ENCODE peak calls at places on chromosomes 6 and 20, in five cellular contexts. One of them, this sample, is unnamed.

GRCh38 chr20:33325350-33325749 is 42.3 kb downstream of the BPIFB1 start:
- DNase-seq in GM18507: no peak
- DNase-seq in activated naive CD4-positive, alpha-beta T cell: no peak
- DNase-seq in NCI-H82: no peak
- DNase-seq in right lobe of liver: no peak
- DNase-seq in this sample: no peak

GRCh38 chr6:101066481-101066880 is 185.4 kb upstream of the ASCC3 start:
- DNase-seq in right lobe of liver: no peak
- DNase-seq in activated naive CD4-positive, alpha-beta T cell: no peak
- DNase-seq in NCI-H82: no peak
- DNase-seq in GM18507: no peak
- DNase-seq in this sample: no peak

GRCh38 chr6:147311218-147311617 is 107.0 kb downstream of the STXBP5 start:
- DNase-seq in activated naive CD4-positive, alpha-beta T cell: no peak
- DNase-seq in right lobe of liver: no peak
- DNase-seq in NCI-H82: no peak
- DNase-seq in GM18507: no peak
- DNase-seq in this sample: no peak

GRCh38 chr6:378090-378957 is 13.2 kb upstream of the IRF4 start:
- DNase-seq in activated naive CD4-positive, alpha-beta T cell: no peak
- DNase-seq in right lobe of liver: no peak
- DNase-seq in NCI-H82: no peak
- DNase-seq in GM18507: no peak
- DNase-seq in this sample: no peak

GRCh38 chr6:72621243-72622093 is at the start of gene KCNQ5:
- DNase-seq in activated naive CD4-positive, alpha-beta T cell: peak
- DNase-seq in right lobe of liver: peak
- DNase-seq in GM18507: no peak
- DNase-seq in NCI-H82: peak
- DNase-seq in this sample: no peak

GRCh38 chr20:4812216-4812615 is 90.5 kb downstream of the PRND start:
- DNase-seq in activated naive CD4-positive, alpha-beta T cell: no peak
- DNase-seq in GM18507: no peak
- DNase-seq in NCI-H82: no peak
- DNase-seq in right lobe of liver: no peak
- DNase-seq in this sample: no peak

GRCh38 chr20:41798926-41799502 is 180.8 kb upstream of the CHD6 start:
- DNase-seq in activated naive CD4-positive, alpha-beta T cell: no peak
- DNase-seq in NCI-H82: no peak
- DNase-seq in right lobe of liver: no peak
- DNase-seq in GM18507: no peak
- DNase-seq in this sample: no peak

GRCh38 chr20:61773081-61773631 is 292.5 kb downstream of the TAF4 start:
- DNase-seq in GM18507: no peak
- DNase-seq in activated naive CD4-positive, alpha-beta T cell: no peak
- DNase-seq in right lobe of liver: no peak
- DNase-seq in NCI-H82: no peak
- DNase-seq in this sample: no peak

GRCh38 chr6:111604259-111605099 is 1.2 kb downstream of the TRAF3IP2 start:
- DNase-seq in GM18507: no peak
- DNase-seq in right lobe of liver: no peak
- DNase-seq in NCI-H82: no peak
- DNase-seq in activated naive CD4-positive, alpha-beta T cell: no peak
- DNase-seq in this sample: peak

GRCh38 chr6:89321571-89321970 is 6.5 kb upstream of the GABRR2 start:
- DNase-seq in GM18507: no peak
- DNase-seq in NCI-H82: no peak
- DNase-seq in activated naive CD4-positive, alpha-beta T cell: no peak
- DNase-seq in right lobe of liver: no peak
- DNase-seq in this sample: no peak

GRCh38 chr20:56610098-56610497 is 19.0 kb upstream of the TFAP2C start:
- DNase-seq in NCI-H82: no peak
- DNase-seq in activated naive CD4-positive, alpha-beta T cell: no peak
- DNase-seq in GM18507: no peak
- DNase-seq in right lobe of liver: no peak
- DNase-seq in this sample: no peak

GRCh38 chr6:116492331-116493067 is 18.9 kb upstream of the CALHM5 start:
- DNase-seq in NCI-H82: no peak
- DNase-seq in right lobe of liver: no peak
- DNase-seq in GM18507: no peak
- DNase-seq in activated naive CD4-positive, alpha-beta T cell: no peak
- DNase-seq in this sample: no peak

GRCh38 chr20:9808166-9808565 is 30.7 kb downstream of the PAK5 start:
- DNase-seq in GM18507: no peak
- DNase-seq in NCI-H82: no peak
- DNase-seq in activated naive CD4-positive, alpha-beta T cell: no peak
- DNase-seq in right lobe of liver: no peak
- DNase-seq in this sample: no peak

GRCh38 chr20:43824699-43825402 is 89.8 kb upstream of the TOX2 start:
- DNase-seq in activated naive CD4-positive, alpha-beta T cell: no peak
- DNase-seq in GM18507: no peak
- DNase-seq in right lobe of liver: no peak
- DNase-seq in NCI-H82: peak
- DNase-seq in this sample: peak

GRCh38 chr20:46210672-46211330 is 92.7 kb downstream of the CD40 start:
- DNase-seq in GM18507: no peak
- DNase-seq in NCI-H82: peak
- DNase-seq in right lobe of liver: no peak
- DNase-seq in activated naive CD4-positive, alpha-beta T cell: no peak
- DNase-seq in this sample: no peak

GRCh38 chr6:118899948-118900347 is 6.0 kb downstream of the ASF1A start:
- DNase-seq in right lobe of liver: no peak
- DNase-seq in activated naive CD4-positive, alpha-beta T cell: no peak
- DNase-seq in GM18507: no peak
- DNase-seq in NCI-H82: no peak
- DNase-seq in this sample: no peak

GRCh38 chr6:156776470-156776840 is 723 bp upstream of the ARID1B start:
- DNase-seq in activated naive CD4-positive, alpha-beta T cell: no peak
- DNase-seq in GM18507: no peak
- DNase-seq in right lobe of liver: no peak
- DNase-seq in NCI-H82: peak
- DNase-seq in this sample: peak

GRCh38 chr6:166540631-166541331 is 45.7 kb downstream of the RAMACL start:
- DNase-seq in GM18507: peak
- DNase-seq in NCI-H82: no peak
- DNase-seq in right lobe of liver: no peak
- DNase-seq in activated naive CD4-positive, alpha-beta T cell: no peak
- DNase-seq in this sample: peak

GRCh38 chr6:53299331-53299835 is 49.4 kb downstream of the ELOVL5 start:
- DNase-seq in NCI-H82: peak
- DNase-seq in GM18507: no peak
- DNase-seq in right lobe of liver: no peak
- DNase-seq in activated naive CD4-positive, alpha-beta T cell: no peak
- DNase-seq in this sample: no peak

GRCh38 chr20:40511478-40511877 is 177.6 kb downstream of the MAFB start:
- DNase-seq in GM18507: no peak
- DNase-seq in NCI-H82: no peak
- DNase-seq in right lobe of liver: peak
- DNase-seq in activated naive CD4-positive, alpha-beta T cell: no peak
- DNase-seq in this sample: no peak

GRCh38 chr20:48903705-48904104 is 17.8 kb upstream of the ARFGEF2 start:
- DNase-seq in NCI-H82: no peak
- DNase-seq in activated naive CD4-positive, alpha-beta T cell: no peak
- DNase-seq in GM18507: no peak
- DNase-seq in right lobe of liver: no peak
- DNase-seq in this sample: no peak

This sample was measured in lung microvascular endothelial cell.